ENCODE peak calls at places on chromosomes 1 and 21, in seven cellular contexts. A, C, Y, X, K, G and L are unnamed samples.

GRCh38 chr1:25342846-25343245 is 4.7 kb downstream of the TMEM50A start:
- DNase-seq in A (no peak), K (no peak), X (no peak), C (no peak), Y (no peak), G (no peak), L (no peak)

GRCh38 chr1:186079084-186079684 is 295.9 kb downstream of the TPR start:
- DNase-seq in A (no peak), C (no peak), K (no peak), Y (no peak), X (no peak), G (no peak), L (no peak)

GRCh38 chr1:21932127-21932526 is 5.0 kb downstream of the HSPG2 start:
- DNase-seq in X (no peak), C (no peak), G (no peak), Y (no peak), K (no peak), A (no peak), L (no peak)

GRCh38 chr1:46030876-46031660 is 101.4 kb downstream of the PIK3R3 start:
- DNase-seq in C (no peak), Y (no peak), K (no peak), X (no peak), G (no peak), A (no peak), L (no peak)

GRCh38 chr1:218817747-218818146 is 355.9 kb upstream of the LYPLAL1 start:
- DNase-seq in K (no peak), Y (no peak), G (no peak), X (no peak), C (no peak), A (no peak), L (no peak)

GRCh38 chr1:168373869-168374268 is 93.2 kb downstream of the TBX19 start:
- DNase-seq in A (no peak), Y (no peak), X (no peak), K (peak), G (peak), C (no peak), L (no peak)

GRCh38 chr1:45512641-45513054 is 9.0 kb downstream of the PRDX1 start:
- DNase-seq in C (no peak), A (peak), Y (no peak), K (peak), X (peak), G (peak), L (peak)

GRCh38 chr1:183932412-183932811 is 105.1 kb downstream of the COLGALT2 start:
- DNase-seq in K (peak), G (no peak), X (no peak), Y (no peak), A (no peak), C (no peak), L (no peak)

GRCh38 chr1:53375440-53375839 is 47.6 kb upstream of the LRP8 start:
- DNase-seq in X (no peak), Y (no peak), A (no peak), C (no peak), K (no peak), G (no peak), L (no peak)

GRCh38 chr1:110508038-110508437 is 10.9 kb downstream of the KCNA10 start:
- DNase-seq in K (no peak), X (no peak), C (no peak), Y (no peak), A (no peak), G (no peak), L (no peak)

GRCh38 chr1:220271706-220272046 is 577 bp downstream of the RAB3GAP2 start:
- DNase-seq in Y (no peak), C (no peak), G (no peak), K (no peak), X (peak), A (no peak), L (no peak)

GRCh38 chr1:94634977-94635416 is 93.4 kb upstream of the F3 start:
- DNase-seq in G (no peak), Y (no peak), X (no peak), C (no peak), K (no peak), A (no peak), L (no peak)

GRCh38 chr1:108670131-108670773 is 9.4 kb upstream of the HENMT1 start:
- DNase-seq in C (no peak), K (no peak), Y (no peak), G (no peak), A (no peak), X (no peak), L (no peak)

GRCh38 chr1:239457491-239458488 is 71.4 kb downstream of the CHRM3 start:
- DNase-seq in C (no peak), X (no peak), K (no peak), G (no peak), A (no peak), Y (no peak), L (no peak)

GRCh38 chr1:11178021-11179015 is 10.8 kb upstream of the ANGPTL7 start:
- DNase-seq in X (no peak), Y (peak), K (no peak), G (no peak), C (no peak), A (no peak), L (no peak)

GRCh38 chr1:31723828-31724359 is 20.1 kb upstream of the COL16A1 start:
- DNase-seq in X (no peak), K (no peak), G (peak), C (no peak), A (no peak), Y (no peak), L (peak)

GRCh38 chr1:1594602-1594981 is 5.3 kb downstream of the FNDC10 start:
- DNase-seq in C (no peak), G (no peak), X (no peak), Y (no peak), A (no peak), K (no peak), L (no peak)

GRCh38 chr1:54489627-54490240 is 58.3 kb upstream of the ACOT11 start:
- DNase-seq in Y (no peak), G (no peak), A (no peak), X (no peak), K (no peak), C (no peak), L (no peak)

GRCh38 chr21:37087188-37087587 is 14.1 kb downstream of the TTC3 start:
- DNase-seq in X (peak), Y (peak), C (no peak), K (no peak), A (no peak), G (no peak), L (no peak)

GRCh38 chr1:30415171-30415940 is 308.0 kb downstream of the MATN1 start:
- DNase-seq in K (no peak), A (no peak), Y (no peak), G (no peak), C (no peak), X (no peak), L (no peak)

GRCh38 chr1:182350839-182351238 is 40.8 kb downstream of the GLUL start:
- DNase-seq in Y (no peak), A (no peak), K (no peak), G (no peak), X (no peak), C (no peak), L (no peak)

GRCh38 chr1:111738436-111739221 is 566 bp downstream of the INKA2 start:
- DNase-seq in X (peak), K (peak), A (peak), Y (no peak), C (no peak), G (peak), L (peak)

GRCh38 chr1:179058343-179059184 is 23.3 kb upstream of the TOR3A start:
- DNase-seq in Y (no peak), K (no peak), G (no peak), A (no peak), C (no peak), X (no peak), L (no peak)

GRCh38 chr1:246161626-246162025 is 345.5 kb downstream of the SMYD3 start:
- DNase-seq in A (no peak), C (no peak), X (no peak), Y (peak), K (no peak), G (no peak), L (no peak)

GRCh38 chr1:181135815-181136737 is 47.6 kb downstream of the IER5 start:
- DNase-seq in K (no peak), C (no peak), G (peak), Y (no peak), A (no peak), X (no peak), L (no peak)

GRCh38 chr1:22388666-22389455 is 62.8 kb upstream of the ZBTB40 start:
- DNase-seq in K (no peak), A (no peak), G (no peak), C (no peak), X (no peak), Y (no peak), L (no peak)

GRCh38 chr21:43208561-43209332 is 39.9 kb downstream of the CRYAA start:
- DNase-seq in K (no peak), Y (no peak), X (no peak), G (no peak), A (no peak), C (no peak), L (no peak)

GRCh38 chr1:11802616-11802972 is 3.2 kb downstream of the MTHFR start:
- DNase-seq in X (no peak), C (no peak), G (no peak), K (no peak), Y (no peak), A (no peak), L (no peak)

GRCh38 chr1:150164769-150165168 is 15.1 kb downstream of the PLEKHO1 start:
- DNase-seq in K (no peak), G (no peak), Y (no peak), C (no peak), X (no peak), A (no peak), L (no peak)

GRCh38 chr21:37878946-37879660 is 37.2 kb downstream of the KCNJ6 start:
- DNase-seq in K (no peak), C (no peak), G (peak), Y (no peak), A (no peak), X (no peak), L (no peak)

GRCh38 chr1:3785045-3785444 is 11.3 kb downstream of the LRRC47 start:
- DNase-seq in X (no peak), G (no peak), K (no peak), A (no peak), C (no peak), Y (no peak), L (no peak)